ENCODE peak calls at places on chromosomes 11 and 22, in six cellular contexts. U is psoas muscle, L is SJSA1, C is ascending aorta, A is A549, W is suprapubic skin. V is an unnamed sample. For H3K4me1, the result is how much of the 10 kb centered on the place peaks cover.

GRCh38 chr22:45968003-45968650 is 8.8 kb downstream of the WNT7B start:
- DNase-seq in L (no peak), A (no peak), U (no peak), C (no peak), W (no peak), V (peak)

GRCh38 chr11:662689-663274 is 25.7 kb downstream of the DRD4 start:
- DNase-seq in C (no peak), U (peak), W (no peak), A (peak), L (peak), V (peak)

GRCh38 chr22:20479612-20480196 is 15.9 kb downstream of the KLHL22 start:
- DNase-seq in U (no peak), A (no peak), W (no peak), C (no peak), L (no peak), V (no peak)

GRCh38 chr11:78298216-78298860 is 109.6 kb downstream of the USP35 start:
- DNase-seq in U (no peak), W (no peak), C (no peak), A (no peak), L (no peak), V (no peak)

GRCh38 chr11:64353761-64354506 is 5.0 kb upstream of the RPS6KA4 start:
- DNase-seq in C (no peak), U (peak), L (no peak), A (no peak), W (no peak), V (no peak)

GRCh38 chr11:82906236-82906635 is 4.7 kb downstream of the DDIAS start:
- DNase-seq in W (no peak), A (no peak), L (no peak), U (no peak), C (no peak), V (peak)

GRCh38 chr11:12811861-12812260 is 137.6 kb downstream of the TEAD1 start:
- DNase-seq in C (no peak), W (no peak), U (no peak), A (no peak), L (no peak), V (no peak)

GRCh38 chr11:62482753-62483152 is 63.9 kb downstream of the AHNAK start:
- DNase-seq in U (no peak), C (no peak), L (no peak), A (no peak), W (no peak), V (peak)

GRCh38 chr11:118243993-118244762 is 8.0 kb downstream of the MPZL3 start:
- DNase-seq in C (no peak), W (no peak), A (no peak), U (no peak), L (no peak), V (no peak)

GRCh38 chr11:58494096-58494495 is 13.8 kb downstream of the OR5B21 start:
- DNase-seq in W (no peak), C (no peak), A (no peak), U (no peak), L (no peak), V (peak)

GRCh38 chr11:74949748-74950127 is 672 bp downstream of the SPCS2 start:
- DNase-seq in C (no peak), U (no peak), L (no peak), W (no peak), A (peak), V (no peak)

GRCh38 chr11:64882243-64882642 is 3.8 kb upstream of the EHD1 start:
- DNase-seq in W (no peak), U (no peak), A (no peak), L (no peak), C (no peak), V (no peak)

GRCh38 chr11:118227865-118228785 is 3.3 kb upstream of the JAML start:
- DNase-seq in L (no peak), W (no peak), U (no peak), A (no peak), C (no peak), V (no peak)

GRCh38 chr11:119371067-119371601 is 10.4 kb downstream of the USP2 start:
- DNase-seq in U (no peak), A (no peak), W (no peak), L (no peak), C (no peak), V (no peak)

GRCh38 chr22:19180740-19181410 is 2.3 kb upstream of the SLC25A1 start:
- DNase-seq in L (no peak), C (no peak), W (no peak), U (peak), A (no peak), V (peak)

GRCh38 chr11:45876401-45876800 is 9.1 kb upstream of the MAPK8IP1 start:
- DNase-seq in A (no peak), U (no peak), W (no peak), C (no peak), L (no peak), V (no peak)

GRCh38 chr11:121553806-121554205 is 101.0 kb upstream of the SORL1-AS1 start:
- DNase-seq in U (no peak), W (no peak), A (no peak), L (no peak), C (no peak), V (peak)

GRCh38 chr22:35437038-35437437 is 37.1 kb downstream of the MCM5 start:
- DNase-seq in W (no peak), L (no peak), A (peak), U (no peak), C (no peak), V (peak)

GRCh38 chr11:116707250-116707649 is 65.5 kb downstream of the BUD13 start:
- DNase-seq in C (no peak), W (no peak), U (no peak), A (no peak), L (no peak), V (no peak)

GRCh38 chr11:12762696-12763324 is 88.6 kb downstream of the TEAD1 start:
- DNase-seq in C (no peak), W (no peak), L (no peak), A (no peak), U (no peak), V (no peak)

GRCh38 chr11:94751216-94751612 is 16.9 kb upstream of the AMOTL1 start:
- DNase-seq in U (no peak), L (no peak), C (no peak), W (no peak), A (no peak), V (no peak)

GRCh38 chr22:46326066-46326680 is 9.3 kb upstream of the TRMU start:
- DNase-seq in C (no peak), W (no peak), L (no peak), A (no peak), U (no peak), V (no peak)

GRCh38 chr11:118602331-118602730 is 5.1 kb upstream of the PHLDB1 start:
- DNase-seq in W (no peak), U (no peak), A (no peak), L (no peak), C (no peak), V (no peak)

GRCh38 chr11:2926611-2927492 is 2.4 kb downstream of the PHLDA2 start:
- DNase-seq in L (no peak), A (no peak), C (no peak), W (no peak), U (peak), V (peak)

GRCh38 chr11:9752091-9752490 is 88.2 kb downstream of the SWAP70 start:
- DNase-seq in W (no peak), L (no peak), A (no peak), U (no peak), C (no peak), V (peak)

GRCh38 chr22:38397189-38398097 is 57.6 kb downstream of the KCNJ4 start:
- DNase-seq in W (peak), U (no peak), L (no peak), A (no peak), C (no peak), V (peak)

GRCh38 chr11:33802414-33802950 is 28.2 kb upstream of the FBXO3 start:
- DNase-seq in W (no peak), L (peak), A (peak), U (peak), C (no peak), V (peak)

GRCh38 chr11:95389427-95389826 is 158.4 kb upstream of the SESN3 start:
- DNase-seq in L (no peak), U (no peak), W (no peak), A (no peak), C (no peak), V (no peak)

GRCh38 chr11:118892515-118892914 is 8.8 kb downstream of the CXCR5 start:
- DNase-seq in W (no peak), C (no peak), A (no peak), L (no peak), U (no peak), V (peak)

GRCh38 chr11:10382518-10382917 is 72.5 kb upstream of the AMPD3 start:
- DNase-seq in A (no peak), L (no peak), U (no peak), W (no peak), C (no peak), V (no peak)

GRCh38 chr11:26947379-26947844 is 46.5 kb upstream of the FIBIN start:
- DNase-seq in U (peak), L (peak), C (no peak), A (no peak), W (peak), V (peak)

GRCh38 chr22:36912694-36913430 is 566 bp upstream of the CSF2RB start:
- DNase-seq in C (no peak), U (no peak), W (no peak), L (no peak), A (no peak), V (peak)

GRCh38 chr11:61610905-61611304 is 30.0 kb upstream of the SYT7 start:
- DNase-seq in W (no peak), U (no peak), L (no peak), C (no peak), A (no peak), V (peak)

GRCh38 chr11:15159085-15159484 is 44.4 kb downstream of the INSC start:
- DNase-seq in U (no peak), C (no peak), A (peak), L (no peak), W (no peak), V (peak)

GRCh38 chr11:70247042-70247709 is 23.3 kb upstream of the PPFIA1 start:
- DNase-seq in U (peak), C (no peak), L (no peak), W (no peak), A (no peak), V (peak)

GRCh38 chr11:79074547-79074946 is 366.3 kb downstream of the TENM4 start:
- DNase-seq in L (no peak), A (no peak), W (no peak), U (no peak), C (no peak), V (no peak)

GRCh38 chr22:27220349-27220748 is 563.0 kb downstream of the MIAT start:
- DNase-seq in U (no peak), C (no peak), A (no peak), L (no peak), W (no peak), V (peak)

GRCh38 chr22:49192857-49193250 is 634.8 kb downstream of the BRD1 start:
- DNase-seq in L (no peak), C (no peak), A (no peak), U (no peak), W (no peak), V (peak)

GRCh38 chr11:102453286-102453797 is 777 bp upstream of the TMEM123 start:
- DNase-seq in A (no peak), W (no peak), L (no peak), C (no peak), U (no peak), V (peak)

GRCh38 chr11:102449651-102450570 is 2.7 kb downstream of the TMEM123 start:
- DNase-seq in W (no peak), A (no peak), L (no peak), C (no peak), U (no peak), V (no peak)

GRCh38 chr11:102451041-102451692 is 1.4 kb downstream of the TMEM123 start:
- DNase-seq in C (no peak), U (no peak), W (no peak), A (no peak), L (no peak), V (no peak)

GRCh38 chr11:102452461-102453285 is at the start of gene TMEM123:
- DNase-seq in L (peak), C (peak), W (peak), U (peak), A (peak), V (peak)

DNA sequence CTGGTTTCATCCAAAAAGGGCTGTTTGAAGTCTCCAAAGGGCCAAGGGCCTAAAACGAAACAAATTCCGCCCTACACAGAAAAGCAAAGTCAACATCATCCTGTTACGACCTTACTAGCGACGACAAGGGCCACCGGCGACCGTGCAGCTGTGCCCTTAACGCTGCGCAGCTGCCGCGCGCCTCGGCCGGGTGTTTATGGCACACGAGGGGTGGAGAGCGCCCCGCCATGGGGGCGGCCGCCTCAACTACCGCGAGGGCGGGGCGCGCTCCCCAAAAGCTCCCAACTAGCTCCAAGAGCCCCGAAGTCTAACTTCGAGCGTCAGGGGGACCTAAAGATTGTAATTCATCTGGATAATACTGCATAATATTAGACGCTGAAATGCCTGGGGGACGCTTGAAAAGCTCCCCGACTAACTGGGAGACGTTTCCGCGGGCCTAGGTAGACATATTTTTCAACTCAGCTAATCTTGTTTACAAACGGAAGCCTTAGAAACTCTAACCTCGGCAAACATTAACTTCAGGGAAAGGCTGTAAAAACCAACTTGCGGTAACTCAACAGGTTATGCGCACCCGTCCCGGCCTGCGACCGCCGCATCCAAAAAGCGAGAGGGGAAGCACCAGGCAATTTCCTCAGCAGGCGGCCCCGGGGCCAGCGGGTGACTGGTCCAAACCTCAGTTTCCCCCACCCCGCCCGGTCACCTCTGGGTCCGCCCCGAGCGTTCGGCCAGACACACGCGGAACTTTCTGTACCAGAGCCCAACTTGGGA is 688 bp downstream of the TMEM123 start:
- DNase-seq in A (peak), U (peak), W (peak), C (no peak), L (no peak), V (peak)
- H3K4me1 ChIP-seq in A (half or more), U (under half), W (half or more), C (under half), L (under half), V (under half)

GRCh38 chr22:40862013-40862412 is at the start of gene DNAJB7:
- DNase-seq in U (no peak), C (no peak), L (no peak), A (no peak), W (no peak), V (no peak)
- H3K27ac ChIP-seq in U (no peak), C (no peak), L (no peak), A (no peak), W (no peak), V (no peak)

GRCh38 chr22:24997023-24997422 is 44.5 kb downstream of the KIAA1671 start:
- DNase-seq in U (no peak), A (no peak), C (no peak), L (no peak), W (no peak), V (peak)

GRCh38 chr22:24992946-24993345 is 40.4 kb downstream of the KIAA1671 start:
- DNase-seq in L (no peak), W (no peak), U (no peak), C (no peak), A (no peak), V (peak)

GRCh38 chr22:24995649-24996180 is 43.2 kb downstream of the KIAA1671 start:
- DNase-seq in A (no peak), W (no peak), L (no peak), U (no peak), C (no peak), V (no peak)

GRCh38 chr22:24996420-24996952 is 44.0 kb downstream of the KIAA1671 start:
- DNase-seq in C (no peak), W (no peak), A (peak), U (no peak), L (peak), V (peak)

GRCh38 chr22:24994070-24994763 is 41.7 kb downstream of the KIAA1671 start:
- DNase-seq in W (no peak), U (no peak), A (no peak), L (no peak), C (no peak), V (peak)
- H3K4me1 ChIP-seq in W (half or more), U (under half), A (half or more), L (under half), C (under half), V (under half)

DNA sequence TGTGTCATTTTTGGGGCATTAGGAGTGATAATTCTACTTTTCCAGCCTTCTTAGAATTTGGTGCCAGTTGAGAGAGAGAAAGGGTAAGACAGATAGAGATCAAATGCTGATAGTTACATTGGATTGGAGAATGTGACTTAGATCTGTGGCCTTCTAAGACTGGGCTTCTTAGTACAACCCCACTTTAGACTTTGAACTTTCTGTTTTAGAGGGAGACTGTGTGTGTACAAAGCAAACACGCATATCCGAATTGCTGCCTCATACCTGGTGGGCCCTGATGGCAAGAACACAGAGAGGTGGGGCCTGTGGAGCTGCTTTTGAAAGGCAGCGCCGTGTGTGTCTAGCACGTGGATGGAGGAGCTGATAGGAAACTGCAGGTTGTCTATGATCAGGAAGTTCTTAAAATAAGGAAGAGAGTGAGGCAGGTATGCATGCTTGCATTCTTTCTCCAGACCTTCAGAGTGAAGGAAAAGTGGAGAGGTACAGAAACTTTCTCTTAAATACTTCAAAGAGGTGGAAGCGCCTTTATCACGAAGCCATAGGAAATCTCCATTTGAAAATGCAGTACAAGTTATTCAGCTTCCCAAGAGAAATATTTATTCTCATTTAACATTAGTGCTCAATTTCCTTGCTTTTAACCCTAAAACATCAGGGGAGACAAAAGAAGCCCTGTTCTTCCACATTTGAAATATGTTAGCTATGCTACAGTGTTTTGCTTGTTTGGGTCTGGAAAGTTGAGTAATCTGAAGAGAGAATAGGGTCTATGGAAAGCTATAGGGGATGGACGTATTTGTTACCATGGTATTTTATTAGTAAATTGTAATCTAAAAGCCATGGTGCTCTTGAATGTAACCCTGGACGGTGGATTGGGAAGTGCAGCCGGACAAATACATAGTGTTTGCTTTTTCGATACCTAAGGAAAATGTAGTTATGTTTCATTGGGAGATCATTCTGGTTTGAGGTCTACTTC is 13.7 kb downstream of the PDHX start:
- DNase-seq in A (no peak), C (no peak), U (no peak), L (no peak), W (no peak), V (no peak)
- H3K27ac ChIP-seq in A (peak), C (no peak), U (no peak), L (no peak), W (no peak), V (no peak)

GRCh38 chr11:115185507-115185906 is 318.7 kb downstream of the CADM1 start:
- DNase-seq in L (no peak), W (no peak), U (no peak), C (no peak), A (no peak), V (no peak)
- H3K4me1 ChIP-seq in L (under half), W (under half), U (under half), C (under half), A (under half), V (under half)